ENCODE peak calls at places on chromosome 6, in four cellular contexts. E is left lobe of liver; F is stimulated activated CD8-positive, alpha-beta memory T cell treated with anti-CD3 and anti-CD28 coated beads, Interleukin-15, amount 100 ng/mL, for 1 hour; W is PC-3. X is an unnamed sample.
A peak's percentile ranks its signal among the peaks of the same experiment; 100 is the strongest.

GRCh38 chr6:133774356-133774755 is 114.6 kb upstream of the TCF21 start:
- DNase-seq in E (no peak), W (peak; percentile 40), F (no peak), X (no peak)

GRCh38 chr6:130381459-130382380 is 15.9 kb downstream of the TMEM200A start:
- DNase-seq in W (no peak), F (no peak), E (no peak), X (no peak)

GRCh38 chr6:47407295-47408281 is 70.0 kb upstream of the CD2AP start:
- DNase-seq in F (no peak), W (peak; percentile 95), E (no peak), X (no peak)

GRCh38 chr6:147106759-147107401 is 97.3 kb upstream of the STXBP5 start:
- DNase-seq in E (no peak), F (no peak), W (no peak), X (no peak)

GRCh38 chr6:29230666-29231065 is 60.0 kb downstream of the OR2J2 start:
- DNase-seq in F (no peak), E (no peak), W (peak; percentile 48), X (no peak)

GRCh38 chr6:47509937-47510336 is 32.3 kb downstream of the CD2AP start:
- DNase-seq in W (no peak), E (no peak), F (no peak), X (no peak)

GRCh38 chr6:163897030-163897429 is 482.5 kb downstream of the QKI start:
- DNase-seq in E (no peak), F (no peak), W (no peak), X (no peak)

GRCh38 chr6:168364793-168365421 is 45.3 kb upstream of the DACT2 start:
- DNase-seq in E (no peak), W (no peak), F (no peak), X (no peak)

GRCh38 chr6:118618676-118619377 is 32.6 kb downstream of the CEP85L start:
- DNase-seq in F (peak; percentile 57), W (peak; percentile 53), E (peak; percentile 62), X (no peak)

GRCh38 chr6:32838114-32838958 is at the start of gene TAP2:
- DNase-seq in E (peak; percentile 97), F (peak; percentile 97), W (peak; percentile 94), X (peak; percentile 85)

GRCh38 chr6:132995432-132995831 is 181.1 kb downstream of the RPS12 start:
- DNase-seq in F (no peak), W (no peak), E (no peak), X (no peak)

GRCh38 chr6:42368156-42368555 is 83.6 kb downstream of the TRERF1 start:
- DNase-seq in F (peak; percentile 34), E (no peak), W (no peak), X (no peak)

GRCh38 chr6:125829433-125829832 is 38.7 kb downstream of the NCOA7 start:
- DNase-seq in F (no peak), W (no peak), E (no peak), X (no peak)

GRCh38 chr6:30881987-30882763 is 2.1 kb upstream of the DDR1 start:
- DNase-seq in W (no peak), F (no peak), E (peak; percentile 35), X (no peak)

GRCh38 chr6:14292119-14292518 is 174.5 kb downstream of the CD83 start:
- DNase-seq in W (peak; percentile 43), E (no peak), F (no peak), X (peak; percentile 6)

GRCh38 chr6:82617648-82618047 is 254.0 kb downstream of the TPBG start:
- DNase-seq in E (no peak), F (no peak), W (no peak), X (no peak)

GRCh38 chr6:109179507-109179906 is 84.2 kb downstream of the CEP57L1 start:
- DNase-seq in W (no peak), F (no peak), E (no peak), X (no peak)

GRCh38 chr6:134868812-134869211 is 81.1 kb downstream of the ALDH8A1 start:
- DNase-seq in F (no peak), E (no peak), W (no peak), X (no peak)

GRCh38 chr6:138468320-138469015 is 30.8 kb downstream of the NHSL1 start:
- DNase-seq in F (no peak), E (no peak), W (peak; percentile 86), X (no peak)

GRCh38 chr6:257031-257725 is 35.1 kb upstream of the DUSP22 start:
- DNase-seq in W (peak; percentile 46), F (no peak), E (no peak), X (no peak)

GRCh38 chr6:124962617-124963415 is 579 bp downstream of the RNF217 start:
- DNase-seq in E (peak; percentile 69), F (no peak), W (peak; percentile 25), X (no peak)

GRCh38 chr6:40710626-40711354 is 123.6 kb upstream of the LRFN2 start:
- DNase-seq in W (no peak), E (no peak), F (no peak), X (no peak)

GRCh38 chr6:140283197-140283596 is 908.7 kb upstream of the CITED2 start:
- DNase-seq in F (no peak), E (no peak), W (no peak), X (no peak)

GRCh38 chr6:73227606-73228255 is 2.4 kb upstream of the KHDC1L start:
- DNase-seq in W (no peak), F (no peak), E (no peak), X (no peak)

GRCh38 chr6:152380993-152381898 is 255.9 kb downstream of the SYNE1 start:
- DNase-seq in E (no peak), W (peak; percentile 77), F (no peak), X (no peak)

GRCh38 chr6:22545051-22545450 is 24.3 kb upstream of the HDGFL1 start:
- DNase-seq in E (no peak), W (no peak), F (no peak), X (no peak)

GRCh38 chr6:89385156-89385667 is 26.9 kb downstream of the RRAGD start:
- DNase-seq in W (peak; percentile 66), F (no peak), E (no peak), X (no peak)

GRCh38 chr6:166781331-166781730 is 154.3 kb upstream of the RPS6KA2 start:
- DNase-seq in E (no peak), F (no peak), W (no peak), X (no peak)

GRCh38 chr6:146904596-146904995 is 299.6 kb upstream of the STXBP5 start:
- DNase-seq in F (no peak), E (no peak), W (no peak), X (no peak)

GRCh38 chr6:162882817-162883481 is 155.2 kb downstream of the PACRG start:
- DNase-seq in F (no peak), W (no peak), E (peak; percentile 76), X (no peak)

GRCh38 chr6:158754738-158755137 is 64.4 kb downstream of the EZR start:
- DNase-seq in W (no peak), E (no peak), F (no peak), X (no peak)

GRCh38 chr6:41572613-41573012 is 26.4 kb downstream of the FOXP4 start:
- DNase-seq in E (no peak), W (no peak), F (no peak), X (no peak)